ENCODE peak calls at places on chromosomes 12 and 14, in five cellular contexts. M, Z, L, R and P are unnamed samples.

GRCh38 chr12:100956311-100956852 is 161.8 kb downstream of the ANO4 start:
- DNase-seq in M (no peak), L (no peak), Z (peak; percentile 6), R (no peak), P (no peak)

GRCh38 chr12:49230810-49231209 is 34.1 kb upstream of the TUBA1C start:
- DNase-seq in L (no peak), Z (no peak), M (no peak), R (no peak), P (peak; percentile 9)

GRCh38 chr14:76126066-76126465 is 25.7 kb upstream of the GPATCH2L start:
- DNase-seq in M (no peak), R (no peak), L (no peak), Z (no peak), P (no peak)

GRCh38 chr14:77222546-77223225 is 41.1 kb downstream of the TMEM63C start:
- DNase-seq in Z (no peak), R (peak; percentile 35), M (peak; percentile 73), L (peak; percentile 31), P (no peak)

GRCh38 chr14:105168979-105169507 is 467 bp upstream of the JAG2 start:
- DNase-seq in M (peak; percentile 77), R (peak; percentile 57), L (no peak), Z (no peak), P (peak; percentile 24)

GRCh38 chr14:74618078-74618952 is 6.3 kb upstream of the LTBP2 start:
- DNase-seq in R (no peak), L (no peak), M (no peak), Z (peak; percentile 74), P (peak; percentile 45)

GRCh38 chr14:64364907-64365306 is 23.2 kb upstream of the MTHFD1 start:
- DNase-seq in R (no peak), Z (peak; percentile 68), L (no peak), M (no peak), P (no peak)

GRCh38 chr12:104576980-104577925 is 120.5 kb downstream of the CHST11 start:
- DNase-seq in Z (peak; percentile 79), M (no peak), L (no peak), R (no peak), P (no peak)

GRCh38 chr12:102501773-102502172 is 21.4 kb upstream of the IGF1 start:
- DNase-seq in L (no peak), Z (no peak), R (no peak), M (no peak), P (no peak)

GRCh38 chr12:88868062-88868461 is 287.8 kb upstream of the KITLG start:
- DNase-seq in L (no peak), Z (peak; percentile 40), M (no peak), R (no peak), P (no peak)

GRCh38 chr12:52437508-52437907 is 3.3 kb upstream of the KRT75 start:
- DNase-seq in L (no peak), M (no peak), R (no peak), Z (no peak), P (no peak)

GRCh38 chr14:21279783-21280182 is at the start of gene RPGRIP1:
- DNase-seq in M (no peak), Z (no peak), L (no peak), R (no peak), P (no peak)

GRCh38 chr14:51490205-51490604 is 161.5 kb upstream of the FRMD6 start:
- DNase-seq in L (no peak), M (no peak), Z (peak; percentile 83), R (no peak), P (no peak)

GRCh38 chr12:4434721-4435425 is 10.7 kb downstream of the FGF6 start:
- DNase-seq in Z (no peak), L (no peak), R (no peak), M (peak; percentile 14), P (no peak)

GRCh38 chr14:75457024-75457390 is 29.2 kb downstream of the JDP2 start:
- DNase-seq in R (no peak), Z (no peak), L (no peak), M (no peak), P (no peak)

GRCh38 chr14:104063998-104064397 is 21.5 kb upstream of the ASPG start:
- DNase-seq in M (no peak), L (no peak), Z (no peak), R (no peak), P (no peak)

GRCh38 chr14:55610717-55611370 is 30.8 kb downstream of the KTN1 start:
- DNase-seq in L (no peak), M (peak; percentile 38), R (no peak), Z (no peak), P (no peak)
- H3K18ac ChIP-seq in L (no peak overlapping the region), M (no peak overlapping the region), R (no peak overlapping the region), Z (no peak overlapping the region), P (no peak overlapping the region)

GRCh38 chr12:6533653-6534157 is 612 bp upstream of the GAPDH start:
- DNase-seq in R (peak; percentile 92), L (no peak), M (peak; percentile 94), Z (peak; percentile 84), P (peak; percentile 69)
- H3K4me1 ChIP-seq in R (peaks cover 26% of the 10 kb centered on the region), L (peaks cover 18% of the 10 kb centered on the region), M (no peaks in the 10 kb centered on the region), Z (peaks cover 12% of the 10 kb centered on the region), P (peaks cover 25% of the 10 kb centered on the region)

GRCh38 chr14:87483651-87484260 is 509.2 kb downstream of the GALC start:
- DNase-seq in R (no peak), L (no peak), Z (peak; percentile 63), M (no peak), P (no peak)
- H3K18ac ChIP-seq in R (no peak overlapping the region), L (no peak overlapping the region), Z (no peak overlapping the region), M (no peak overlapping the region), P (no peak overlapping the region)

GRCh38 chr14:35332517-35333346 is 40.5 kb downstream of the PSMA6 start:
- DNase-seq in Z (no peak), R (no peak), L (no peak), M (no peak), P (peak; percentile 58)

GRCh38 chr14:35331605-35332516 is 39.7 kb downstream of the PSMA6 start:
- DNase-seq in M (no peak), R (no peak), L (no peak), Z (peak; percentile 87), P (peak; percentile 93)

GRCh38 chr14:35333347-35333730 is 41.2 kb downstream of the PSMA6 start:
- DNase-seq in R (no peak), Z (no peak), L (no peak), M (no peak), P (peak; percentile 77)

GRCh38 chr14:35335388-35336092 is 43.4 kb downstream of the PSMA6 start:
- DNase-seq in L (no peak), R (no peak), M (no peak), Z (no peak), P (peak; percentile 57)

GRCh38 chr14:35333797-35334743 is 41.9 kb downstream of the PSMA6 start:
- DNase-seq in R (no peak), Z (no peak), L (no peak), M (no peak), P (no peak)
- H3K4me1 ChIP-seq in R (peaks cover 24% of the 10 kb centered on the region), Z (peaks cover 29% of the 10 kb centered on the region), L (peaks cover 37% of the 10 kb centered on the region), M (peaks cover 6% of the 10 kb centered on the region), P (peaks cover 50% of the 10 kb centered on the region)